ENCODE peak calls at places on chromosomes 1 and 21, in six cellular contexts. T is astrocyte, R is SK-N-SH, Q is cardiac muscle cell, L is ovary, Y is GM23248. W is an unnamed sample. For H3K4me1, the result is how much of the 10 kb centered on the place peaks cover.

GRCh38 chr21:35254006-35254751 is 205.1 kb upstream of the RUNX1 start:
- DNase-seq in Q (peak), Y (peak), L (peak), T (peak), R (no peak), W (no peak)

GRCh38 chr1:55311057-55311631 is 96.0 kb upstream of the USP24 start:
- DNase-seq in L (no peak), Q (peak), R (peak), Y (peak), T (peak), W (no peak)

GRCh38 chr1:212381509-212381908 is 33.2 kb downstream of the PACC1 start:
- DNase-seq in Y (no peak), L (no peak), R (no peak), T (no peak), Q (no peak), W (no peak)

GRCh38 chr1:223402790-223403142 is 9.6 kb downstream of the CCDC185 start:
- DNase-seq in T (no peak), Q (no peak), L (no peak), R (no peak), Y (no peak), W (no peak)

GRCh38 chr1:109828756-109829505 is 65.2 kb upstream of the EPS8L3 start:
- DNase-seq in R (no peak), L (no peak), Q (no peak), T (peak), Y (no peak), W (no peak)

GRCh38 chr21:35510294-35510693 is 461.2 kb upstream of the RUNX1 start:
- DNase-seq in T (no peak), R (no peak), Q (no peak), Y (no peak), L (no peak), W (no peak)

GRCh38 chr1:93702828-93703183 is 21.2 kb upstream of the BCAR3 start:
- DNase-seq in T (no peak), R (no peak), Y (no peak), L (no peak), Q (no peak), W (no peak)

GRCh38 chr1:61142726-61143500 is 60.6 kb downstream of the NFIA start:
- DNase-seq in Q (no peak), T (no peak), L (peak), R (no peak), Y (peak), W (no peak)

GRCh38 chr1:167450843-167451242 is 67.5 kb downstream of the CD247 start:
- DNase-seq in Q (no peak), R (no peak), L (no peak), Y (no peak), T (no peak), W (no peak)

GRCh38 chr1:216710598-216711333 is 12.5 kb downstream of the ESRRG start:
- DNase-seq in T (no peak), L (no peak), Q (no peak), R (no peak), Y (no peak), W (no peak)
- H3K27ac ChIP-seq in T (no peak), L (no peak), Q (peak), R (no peak), Y (no peak), W (no peak)

GRCh38 chr1:229133151-229133550 is 137.8 kb upstream of the RAB4A start:
- DNase-seq in R (no peak), L (no peak), Q (no peak), T (no peak), Y (no peak), W (no peak)

GRCh38 chr1:229132706-229133105 is 138.2 kb upstream of the RAB4A start:
- DNase-seq in T (no peak), L (no peak), Q (no peak), R (no peak), Y (no peak), W (no peak)

GRCh38 chr1:229131243-229132105 is 139.4 kb upstream of the RAB4A start:
- DNase-seq in R (no peak), L (no peak), T (no peak), Q (no peak), Y (no peak), W (no peak)

GRCh38 chr1:229133734-229134265 is 137.1 kb upstream of the RAB4A start:
- DNase-seq in Y (no peak), L (no peak), T (no peak), Q (no peak), R (no peak), W (no peak)

GRCh38 chr1:229132106-229132443 is 138.8 kb upstream of the RAB4A start:
- DNase-seq in Q (no peak), Y (no peak), R (no peak), L (no peak), T (no peak), W (no peak)
- H3K4me1 ChIP-seq in Q (under half), Y (under half), R (under half), L (under half), T (under half), W (under half)

GRCh38 chr1:41882496-41882895 is 36.2 kb downstream of the HIVEP3 start:
- DNase-seq in Q (no peak), T (no peak), R (no peak), L (no peak), Y (no peak), W (no peak)
- H3K27ac ChIP-seq in Q (no peak), T (no peak), R (no peak), L (no peak), Y (no peak), W (no peak)

DNA sequence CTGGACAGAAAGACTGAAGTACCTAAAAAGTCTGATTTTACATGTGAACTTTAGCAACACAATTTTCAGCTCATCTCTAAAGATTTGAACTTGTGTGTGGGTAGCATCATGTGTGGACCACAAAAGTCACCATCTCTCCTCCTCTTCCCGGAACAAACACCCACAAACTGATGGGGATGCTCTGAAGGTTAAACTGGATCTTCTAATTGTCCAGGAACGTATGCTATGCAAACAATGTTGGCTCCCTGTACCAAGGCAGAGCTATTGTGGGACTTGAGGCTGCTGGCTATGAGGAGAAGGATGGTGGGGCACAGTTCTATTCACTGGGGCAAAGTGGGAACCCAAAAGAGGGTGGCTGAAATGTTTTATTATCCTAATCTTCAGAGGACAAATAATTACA is 62.7 kb downstream of the GADD45A start:
- DNase-seq in R (no peak), L (no peak), Y (peak), T (peak), Q (peak), W (no peak)
- H3K4me1 ChIP-seq in R (under half), L (under half), Y (half or more), T (half or more), Q (half or more), W (under half)

GRCh38 chr1:232352366-232352765 is 277.6 kb downstream of the SIPA1L2 start:
- DNase-seq in R (no peak), T (no peak), L (no peak), Y (no peak), Q (no peak), W (no peak)

GRCh38 chr1:232355162-232356006 is 274.5 kb downstream of the SIPA1L2 start:
- DNase-seq in Q (no peak), T (no peak), Y (no peak), R (peak), L (no peak), W (no peak)

GRCh38 chr1:232352956-232353355 is 277.0 kb downstream of the SIPA1L2 start:
- DNase-seq in Y (no peak), R (no peak), Q (no peak), T (peak), L (no peak), W (no peak)

GRCh38 chr1:232351335-232351734 is 278.6 kb downstream of the SIPA1L2 start:
- DNase-seq in Y (peak), R (no peak), Q (no peak), T (no peak), L (no peak), W (no peak)
- H3K27ac ChIP-seq in Y (no peak), R (no peak), Q (no peak), T (no peak), L (no peak), W (no peak)

DNA sequence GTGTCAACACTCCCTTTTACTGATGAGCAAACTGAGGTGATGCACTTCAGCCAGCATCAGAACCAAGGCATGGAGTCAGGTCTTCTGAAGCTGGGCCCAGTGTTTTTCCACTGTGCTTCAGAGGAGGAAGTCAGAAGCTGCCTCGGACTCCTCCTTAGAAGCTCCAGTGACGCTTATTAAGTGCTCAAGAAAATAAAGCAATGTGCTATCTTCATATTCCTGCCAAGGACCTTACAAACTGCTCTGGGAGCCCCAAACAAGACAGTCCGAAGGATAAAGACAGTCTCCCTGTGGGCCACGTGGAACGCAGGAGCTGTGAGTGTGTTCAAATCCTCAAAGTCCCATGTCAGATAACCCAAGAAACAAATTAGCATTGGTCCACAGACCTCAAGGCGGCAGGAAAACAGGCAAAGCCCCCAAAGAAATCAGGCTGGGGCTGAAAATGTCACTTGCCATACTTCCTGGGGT is 3.1 kb upstream of the NAV1 start:
- DNase-seq in R (no peak), Q (no peak), T (no peak), Y (peak), L (no peak), W (no peak)
- H3K4me1 ChIP-seq in R (under half), Q (under half), T (half or more), Y (half or more), L (under half), W (under half)

W was measured in naive thymus-derived CD4-positive, alpha-beta T cell.